ENCODE peak calls at places on chromosomes 16 and 17, in five cellular contexts. H is bronchial epithelial cell, B is suprapubic skin, R is breast epithelium, Y is kidney epithelial cell. L is an unnamed sample.

GRCh38 chr17:32998111-32998892 is 6.7 kb downstream of the SPACA3 start:
- DNase-seq in B (peak), R (peak), H (peak), Y (peak), L (no peak)

GRCh38 chr17:69757794-69758430 is 317.1 kb upstream of the KCNJ16 start:
- DNase-seq in H (peak), R (no peak), B (no peak), Y (no peak), L (no peak)

GRCh38 chr17:55343900-55344513 is 77.6 kb downstream of the MMD start:
- DNase-seq in Y (no peak), H (no peak), B (no peak), R (no peak), L (no peak)

GRCh38 chr17:652310-652709 is 62.3 kb downstream of the VPS53 start:
- DNase-seq in R (peak), H (no peak), Y (no peak), B (peak), L (no peak)

GRCh38 chr17:76805319-76805718 is 62.9 kb upstream of the MGAT5B start:
- DNase-seq in H (no peak), B (no peak), Y (no peak), R (no peak), L (no peak)

GRCh38 chr17:62675260-62675659 is 47.8 kb downstream of the MRC2 start:
- DNase-seq in R (no peak), B (no peak), Y (no peak), H (no peak), L (no peak)

GRCh38 chr16:27528294-27528693 is 21.4 kb downstream of the GTF3C1 start:
- DNase-seq in Y (no peak), H (no peak), R (no peak), B (no peak), L (no peak)

GRCh38 chr16:26801628-26802027 is 265.1 kb upstream of the C16orf82 start:
- DNase-seq in H (no peak), R (no peak), Y (no peak), B (no peak), L (no peak)

GRCh38 chr16:69921125-69921524 is 30.0 kb upstream of the CLEC18A start:
- DNase-seq in R (no peak), Y (no peak), H (no peak), B (no peak), L (no peak)

GRCh38 chr17:79789943-79790804 is 6.7 kb downstream of the CBX8 start:
- DNase-seq in R (no peak), B (no peak), H (no peak), Y (no peak), L (no peak)

GRCh38 chr17:18246880-18247612 is 11.5 kb downstream of the FLII start:
- DNase-seq in B (peak), H (peak), R (no peak), Y (no peak), L (no peak)

GRCh38 chr17:39212200-39212810 is 12.2 kb downstream of the RPL19 start:
- DNase-seq in Y (no peak), R (no peak), B (no peak), H (no peak), L (no peak)

GRCh38 chr17:79534111-79534510 is 76.7 kb downstream of the RBFOX3 start:
- DNase-seq in B (no peak), H (no peak), R (no peak), Y (no peak), L (no peak)

GRCh38 chr17:58741121-58741625 is 14.5 kb upstream of the PPM1E start:
- DNase-seq in R (no peak), Y (no peak), H (peak), B (no peak), L (no peak)

GRCh38 chr17:64198711-64199110 is 64.3 kb downstream of the TEX2 start:
- DNase-seq in H (no peak), Y (no peak), B (no peak), R (no peak), L (no peak)

DNA sequence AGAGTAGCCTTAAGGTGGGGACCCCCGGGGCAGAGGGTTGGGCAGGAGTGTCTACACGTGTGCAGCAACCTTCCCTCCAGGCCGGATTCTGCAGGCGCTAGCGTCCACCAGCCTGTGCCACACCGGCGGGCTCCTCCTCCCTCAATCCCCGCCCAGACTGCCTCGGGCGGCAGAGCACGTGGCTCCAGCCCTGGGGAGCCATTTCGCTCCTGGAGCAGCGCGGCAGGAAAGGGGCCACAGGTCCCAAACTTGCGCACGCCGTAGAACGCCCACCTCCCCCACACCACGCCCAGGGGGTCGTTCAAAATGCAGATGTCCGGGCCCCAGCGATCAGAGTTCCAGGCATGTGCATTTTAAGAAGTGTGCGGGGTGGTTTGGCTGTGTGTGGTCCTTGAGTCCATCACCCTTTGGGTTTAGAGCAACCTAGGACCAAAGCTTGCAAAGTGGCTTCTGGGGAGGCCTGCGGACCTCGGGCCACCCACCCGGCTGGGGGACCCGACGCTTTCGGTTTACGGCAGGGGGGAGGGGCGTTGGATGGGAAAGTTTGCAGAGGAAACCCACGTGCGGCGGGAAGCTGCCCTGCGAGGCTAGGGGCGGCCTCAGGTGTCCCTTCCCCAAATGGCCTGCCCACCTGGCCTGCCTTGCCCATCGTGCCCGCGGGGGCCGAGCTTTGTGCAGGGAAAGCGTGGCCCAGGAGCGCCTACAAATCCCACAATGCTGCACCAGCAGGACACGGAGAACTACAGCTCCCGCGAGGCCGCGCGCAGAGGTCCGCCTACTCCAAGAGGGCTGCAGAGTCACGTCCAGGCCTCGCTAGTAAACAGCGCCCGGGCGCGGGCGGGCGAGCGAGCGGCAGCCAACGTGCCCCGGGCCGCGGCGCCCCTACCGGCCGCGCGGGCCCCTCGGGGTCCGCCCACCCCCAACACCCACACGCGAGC is 1.4 kb downstream of the TFAP4 start:
- DNase-seq in R (peak), B (peak), H (peak), Y (no peak), L (peak)
- TF ChIP-seq CTCF in R (no peak), B (no peak), H (no peak), Y (no peak), L (no peak)

DNA sequence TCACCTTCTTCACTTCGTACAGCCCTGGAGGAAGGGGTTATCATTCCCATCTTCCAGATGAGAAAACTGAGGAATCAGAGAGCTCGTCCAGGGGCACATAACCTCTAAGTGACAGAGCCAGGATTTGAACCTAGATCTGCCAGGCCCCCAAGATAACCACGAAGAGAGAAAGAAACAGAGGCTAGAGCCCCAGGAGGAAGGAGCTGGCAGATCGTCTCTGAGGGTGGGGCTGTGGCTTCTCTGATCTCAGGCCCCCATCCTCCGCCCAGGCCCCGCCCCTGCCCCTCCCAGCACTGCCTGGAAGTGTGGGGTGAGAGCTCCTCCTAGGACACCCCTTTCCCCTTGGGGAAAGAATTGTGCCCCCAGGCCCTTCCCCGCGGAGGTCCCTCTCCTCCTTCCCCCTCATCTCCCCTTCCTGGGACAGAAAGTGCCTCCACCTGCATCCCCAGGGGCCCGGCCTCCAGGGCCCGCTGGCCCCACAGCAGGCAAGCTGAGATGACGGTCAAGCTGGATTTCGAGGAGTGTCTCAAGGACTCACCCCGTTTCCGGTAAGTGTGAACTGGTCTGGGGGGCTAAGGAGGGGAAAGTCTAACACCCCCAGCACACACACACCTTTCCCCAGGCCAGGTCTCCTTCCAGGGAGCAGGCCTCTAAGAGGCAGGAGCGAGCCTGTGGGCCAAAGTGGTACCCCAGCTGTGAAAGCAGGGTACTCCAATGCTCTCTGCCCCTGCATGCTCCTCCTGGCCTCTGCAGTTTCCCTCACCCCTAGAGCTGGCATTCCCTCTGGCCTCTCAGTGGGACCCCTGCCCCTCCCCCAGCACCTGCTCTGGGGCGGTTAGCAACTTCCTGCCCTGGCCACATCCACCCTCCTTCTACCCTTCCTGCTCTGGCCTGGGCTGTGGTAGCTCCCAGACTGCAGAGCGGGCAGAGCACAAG is at the start of gene ACAP1:
- DNase-seq in H (no peak), R (no peak), B (no peak), Y (no peak), L (no peak)
- H3K4me3 ChIP-seq in H (no peak), R (peak), B (peak), Y (no peak), L (no peak)

GRCh38 chr17:11779906-11780305 is 181.6 kb downstream of the DNAH9 start:
- DNase-seq in Y (no peak), R (no peak), H (peak), B (no peak), L (no peak)
- TF ChIP-seq CTCF in Y (no peak), R (no peak), H (no peak), B (no peak), L (no peak)

DNA sequence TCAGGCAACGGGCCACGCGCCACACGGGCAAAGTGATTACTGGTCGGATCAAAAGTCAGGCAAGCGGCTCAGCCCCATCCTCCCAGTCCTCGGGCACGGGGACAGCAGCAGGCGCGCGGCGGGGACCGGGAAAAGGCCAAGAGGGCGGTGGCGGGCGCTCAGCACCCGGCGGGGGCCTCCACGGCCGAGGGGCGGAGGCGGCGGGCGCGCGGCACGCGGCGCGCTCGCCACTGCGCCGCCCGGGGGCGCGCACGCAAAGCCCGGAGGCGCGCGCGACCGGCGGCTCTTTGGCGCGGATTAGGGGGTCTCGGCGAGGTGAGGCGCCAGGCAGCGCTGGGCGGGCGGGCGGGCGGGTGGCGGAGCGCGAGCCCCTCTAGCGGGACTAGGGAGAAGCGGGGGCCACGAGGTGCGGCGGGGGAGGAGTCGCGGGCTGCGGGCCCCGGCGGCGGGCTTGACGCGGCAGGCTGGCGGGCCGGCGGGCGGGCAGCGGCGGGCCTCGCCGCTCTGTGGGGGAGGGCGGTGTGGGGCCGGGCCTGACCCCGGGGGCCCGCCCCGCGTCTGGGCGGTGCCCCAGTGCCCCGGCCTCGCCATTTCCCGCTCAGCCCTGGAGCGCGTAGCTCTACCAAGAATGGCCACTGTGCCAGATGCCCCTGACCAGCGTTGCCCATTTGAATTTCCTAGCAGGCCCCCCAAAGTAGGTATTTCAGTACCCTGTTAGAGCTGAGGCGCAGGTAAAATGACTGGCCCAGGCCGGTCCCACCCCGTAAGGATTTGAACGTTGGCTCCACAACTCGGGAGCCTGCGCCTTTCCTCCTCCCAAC is at the start of the genes ACACA and TADA2A:
- DNase-seq in Y (no peak), R (peak), B (peak), H (peak), L (no peak)
- H3K4me3 ChIP-seq in Y (peak), R (peak), B (peak), H (peak), L (peak)

DNA sequence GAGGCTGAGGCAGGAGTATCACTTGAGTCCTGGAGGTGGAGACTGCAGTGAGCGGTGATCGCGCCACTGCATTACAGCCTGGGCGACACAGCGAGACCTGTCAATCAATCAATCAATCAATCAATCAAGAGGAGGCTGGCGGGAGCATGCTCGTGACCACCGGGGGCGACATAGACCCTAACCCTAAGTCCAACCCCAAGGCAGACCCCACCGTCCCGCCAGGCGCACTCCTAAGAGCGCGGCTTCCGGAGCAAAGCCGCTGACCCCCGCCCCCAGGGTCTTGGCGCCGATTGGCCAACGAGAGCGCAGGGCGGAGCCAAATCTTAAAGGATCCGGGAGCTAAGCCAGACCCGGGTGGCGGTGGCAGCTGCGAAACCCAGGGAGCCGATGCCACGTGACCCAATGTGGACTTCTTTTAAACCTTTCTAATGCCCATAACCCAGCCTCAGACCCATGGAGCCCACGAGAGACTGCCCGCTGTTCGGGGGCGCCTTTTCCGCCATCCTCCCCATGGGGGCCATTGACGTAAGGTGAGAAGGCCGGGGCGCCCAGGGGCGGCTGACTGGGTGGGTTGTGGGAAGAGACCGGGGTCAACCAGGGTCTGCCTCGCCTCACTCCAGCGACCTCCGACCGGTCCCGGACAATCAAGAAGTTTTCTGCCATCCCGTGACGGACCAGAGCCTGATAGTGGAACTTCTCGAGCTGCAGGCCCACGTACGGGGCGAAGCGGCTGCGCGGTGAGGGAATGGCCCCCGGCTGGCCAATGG is at the start of gene RANGRF:
- DNase-seq in Y (peak), B (peak), H (peak), R (peak), L (no peak)
- TF ChIP-seq CTCF in Y (no peak), B (no peak), H (no peak), R (no peak), L (no peak)

DNA sequence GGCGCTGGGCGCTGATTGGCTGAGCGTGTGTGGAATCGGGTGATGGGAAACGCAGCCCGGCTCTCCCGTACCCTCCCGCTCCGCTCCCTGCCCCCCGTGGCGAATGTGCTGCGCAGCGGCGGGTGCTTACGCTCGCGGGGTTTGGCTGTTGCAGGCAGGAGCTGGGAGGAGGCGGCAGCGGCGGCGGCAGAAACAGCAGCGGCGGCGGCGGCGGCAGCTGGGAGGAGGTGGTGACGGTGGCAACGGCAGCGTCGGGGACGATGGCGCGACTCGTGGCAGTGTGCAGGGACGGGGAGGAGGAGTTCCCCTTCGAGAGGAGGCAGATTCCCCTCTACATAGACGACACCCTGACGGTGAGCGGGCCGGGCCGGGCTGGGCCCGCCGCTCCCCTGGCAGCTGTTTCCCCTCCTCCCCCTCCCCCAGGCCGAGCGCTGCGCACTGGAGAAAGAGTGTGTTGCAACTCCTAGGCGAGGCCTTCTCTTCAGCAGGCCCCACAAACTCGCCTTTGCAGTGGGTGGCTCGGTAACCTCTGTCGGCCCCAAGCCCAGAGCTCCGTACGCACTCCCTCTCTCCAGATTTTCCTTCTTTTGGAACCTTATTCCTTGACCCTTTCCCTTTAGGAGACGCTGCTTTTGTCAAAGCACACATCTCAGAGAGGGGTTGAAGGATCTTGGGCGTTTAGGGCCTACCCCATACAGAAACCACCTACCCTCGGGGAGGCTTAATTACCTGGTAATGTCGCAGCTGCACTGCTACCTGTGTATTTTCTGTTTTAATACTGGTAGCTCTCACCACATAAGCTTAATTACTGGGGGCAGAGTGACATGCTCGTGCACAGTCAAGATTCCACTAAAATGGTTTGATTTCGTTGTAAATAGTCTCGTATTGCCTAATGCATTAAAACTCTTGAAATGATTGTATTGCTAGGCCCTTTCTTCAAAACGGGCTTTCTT is 1.0 kb downstream of the GGNBP2 start:
- DNase-seq in Y (peak), H (peak), R (peak), B (peak), L (no peak)
- H3K4me3 ChIP-seq in Y (peak), H (peak), R (peak), B (peak), L (peak)

DNA sequence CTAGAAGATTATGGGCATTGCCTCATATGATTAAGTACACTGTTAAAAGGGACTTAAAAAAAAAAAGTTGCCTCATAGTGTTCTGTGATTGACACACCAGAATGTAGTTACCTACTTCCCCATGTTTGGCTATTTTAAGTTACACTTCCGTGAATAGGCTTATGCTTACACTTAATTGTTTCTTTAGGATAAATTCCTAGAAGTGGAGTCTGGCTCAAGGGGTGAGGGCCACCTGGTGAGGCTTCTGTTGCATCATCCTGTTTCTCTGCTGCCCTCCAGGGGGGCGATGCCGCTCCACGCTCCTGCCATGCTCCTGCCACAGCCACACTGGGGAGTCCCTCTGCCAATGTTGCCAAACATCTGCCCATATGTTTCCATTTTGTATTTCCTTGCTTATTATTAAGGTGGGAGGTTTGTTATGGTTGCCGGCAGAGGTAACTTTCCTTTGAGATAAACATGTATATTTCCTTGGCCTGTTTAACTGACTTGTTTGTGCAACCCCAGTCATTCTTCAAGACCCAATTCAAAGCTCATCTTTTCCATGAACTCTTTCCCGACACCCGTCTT is 73.1 kb downstream of the KSR1 start:
- DNase-seq in Y (no peak), H (peak), B (no peak), R (no peak), L (no peak)
- TF ChIP-seq CTCF in Y (no peak), H (no peak), B (no peak), R (no peak), L (no peak)

L was measured in epithelial cell of proximal tubule.